ENCODE peak calls at places on chromosomes 16 and 17, in seven cellular contexts. A is IMR-90, Z is OCI-LY7, P is H9, C is GM23338, D is osteoblast, G is fibroblast of lung. N is an unnamed sample. For H4K20me1, the result is how much of the 10 kb centered on the place peaks cover.

GRCh38 chr17:65393514-65393913 is 167.9 kb downstream of the AXIN2 start:
- DNase-seq in P (no peak), Z (no peak), C (no peak), A (no peak), G (no peak), D (no peak), N (no peak)

GRCh38 chr17:83012873-83013778 is 66.3 kb upstream of the METRNL start:
- DNase-seq in G (peak), A (peak), P (no peak), Z (no peak), D (peak), C (no peak), N (no peak)

GRCh38 chr16:979106-979505 is 2.5 kb upstream of the SOX8 start:
- DNase-seq in C (no peak), A (no peak), P (no peak), Z (no peak), G (no peak), D (no peak), N (no peak)

GRCh38 chr17:45346255-45347015 is 29.6 kb upstream of the MAP3K14 start:
- DNase-seq in P (peak), D (peak), Z (no peak), G (peak), C (no peak), A (peak), N (no peak)

GRCh38 chr17:41666336-41666680 is 22.4 kb upstream of the EIF1 start:
- DNase-seq in D (no peak), A (peak), C (peak), P (no peak), G (peak), Z (peak), N (peak)

GRCh38 chr16:14489460-14489859 is 140.6 kb downstream of the PARN start:
- DNase-seq in G (no peak), D (no peak), C (peak), Z (peak), P (peak), A (peak), N (no peak)

GRCh38 chr17:74632597-74632996 is 9.1 kb upstream of the CD300E start:
- DNase-seq in Z (no peak), G (no peak), D (no peak), P (no peak), C (no peak), A (no peak), N (no peak)

GRCh38 chr17:43453331-43453812 is 30.4 kb upstream of the DHX8 start:
- DNase-seq in P (no peak), G (peak), D (peak), C (no peak), Z (no peak), A (no peak), N (no peak)

GRCh38 chr17:18217412-18218015 is 7.9 kb upstream of the LLGL1 start:
- DNase-seq in D (peak), A (peak), G (peak), C (peak), Z (peak), P (peak), N (no peak)

GRCh38 chr17:42677921-42678781 is 1.4 kb upstream of the PLEKHH3 start:
- DNase-seq in P (peak), C (peak), G (peak), Z (peak), A (peak), D (peak), N (peak)

GRCh38 chr16:66344533-66345145 is 21.9 kb upstream of the CDH5 start:
- DNase-seq in Z (peak), A (peak), D (no peak), C (peak), P (no peak), G (peak), N (no peak)

GRCh38 chr17:61401280-61402072 is 1.8 kb downstream of the TBX2 start:
- DNase-seq in D (peak), A (peak), C (no peak), Z (no peak), G (peak), P (peak), N (no peak)

GRCh38 chr17:34989473-34989872 is 9.2 kb downstream of the LIG3 start:
- DNase-seq in A (no peak), Z (no peak), D (no peak), P (no peak), C (no peak), G (no peak), N (no peak)

GRCh38 chr17:79109584-79109983 is 35.0 kb downstream of the ENGASE start:
- DNase-seq in G (no peak), A (no peak), P (peak), Z (no peak), D (no peak), C (peak), N (no peak)

DNA sequence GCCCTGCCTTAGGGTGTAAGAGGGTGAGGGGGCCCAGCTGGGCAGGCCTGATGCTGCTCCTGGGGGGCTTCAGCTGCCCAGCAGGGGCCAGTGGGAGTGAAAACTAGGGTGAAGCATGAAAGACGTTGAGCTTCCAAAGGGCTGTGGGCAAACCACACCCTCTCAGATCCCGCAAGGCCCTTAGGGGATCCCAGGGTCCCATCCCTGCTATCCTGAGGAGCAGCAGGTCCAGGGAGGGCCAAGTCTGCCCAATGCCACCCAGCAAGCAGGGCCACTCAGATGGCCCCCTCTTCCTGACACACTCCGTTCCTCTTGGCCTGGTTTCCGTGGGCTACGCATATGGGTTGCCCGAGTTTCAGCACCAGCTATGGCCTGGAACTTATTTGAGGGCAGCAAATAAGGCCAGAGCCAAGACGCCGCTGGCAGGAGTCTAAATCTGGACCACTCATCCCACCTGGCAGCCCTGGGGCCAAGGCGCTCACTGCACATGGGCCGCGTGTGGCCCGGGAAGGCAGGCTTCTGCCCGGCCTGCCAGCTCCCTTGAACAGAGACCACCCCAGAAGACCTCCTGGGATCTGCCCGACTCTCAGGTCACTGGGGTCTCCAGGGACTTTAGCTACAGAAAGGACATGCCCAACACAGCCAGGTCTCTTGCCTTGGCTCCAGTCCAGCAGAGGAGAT is 4.2 kb downstream of the ATP2A3 start:
- DNase-seq in A (no peak), P (no peak), G (no peak), D (no peak), Z (no peak), C (no peak), N (no peak)
- H4K20me1 ChIP-seq in A (under half), P (under half), G (under half), D (under half), Z (under half), C (under half), N (under half)

GRCh38 chr16:81544261-81544660 is 99.7 kb downstream of the CMIP start:
- DNase-seq in A (no peak), Z (no peak), D (no peak), P (no peak), C (no peak), G (no peak), N (no peak)
- H4K20me1 ChIP-seq in A (under half), Z (under half), D (under half), P (under half), C (half or more), G (under half), N (under half)

GRCh38 chr16:89540557-89540956 is 19.9 kb upstream of the RPL13 start:
- DNase-seq in G (no peak), C (no peak), P (no peak), A (no peak), D (peak), Z (no peak), N (peak)
- H4K20me1 ChIP-seq in G (under half), C (under half), P (under half), A (under half), D (under half), Z (under half), N (under half)

GRCh38 chr16:75236232-75236631 is 15.2 kb downstream of the BCAR1 start:
- DNase-seq in D (peak), G (no peak), A (no peak), P (peak), C (no peak), Z (no peak), N (no peak)
- H4K20me1 ChIP-seq in D (half or more), G (under half), A (half or more), P (under half), C (under half), Z (under half), N (under half)

DNA sequence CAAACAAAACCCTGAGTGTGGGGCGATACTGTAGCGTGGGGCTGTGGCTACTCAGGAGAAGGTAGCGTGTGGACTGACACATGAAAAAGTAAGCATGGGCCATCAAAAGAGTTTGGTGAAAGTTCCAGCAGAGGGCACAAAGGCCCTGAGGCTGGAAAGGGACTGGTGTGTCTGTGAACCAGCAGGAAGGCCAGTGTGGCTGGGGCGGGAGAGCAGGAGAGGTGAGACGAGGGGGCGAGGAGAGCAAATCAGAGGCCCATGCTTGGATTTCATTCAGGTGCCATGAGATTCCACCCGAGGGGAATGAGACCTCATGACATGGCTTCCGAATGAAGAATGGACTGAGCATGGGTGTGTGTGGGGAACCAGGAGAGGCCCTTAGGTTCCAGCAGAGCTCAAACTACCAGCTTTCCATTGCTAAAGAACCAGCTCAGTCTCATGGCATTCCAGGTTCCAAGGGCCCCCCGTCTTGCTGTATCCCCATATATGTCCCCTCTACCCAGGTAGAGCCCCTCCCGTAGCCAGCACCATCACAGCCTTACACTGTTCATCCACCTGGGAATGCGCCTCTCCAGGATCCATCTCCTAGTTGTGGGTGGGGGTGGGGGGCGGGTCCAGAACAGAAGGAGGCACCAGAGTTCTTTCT is 31.1 kb downstream of the TRPV2 start:
- DNase-seq in G (no peak), P (peak), A (no peak), C (peak), Z (no peak), D (peak), N (no peak)
- H4K20me1 ChIP-seq in G (under half), P (under half), A (half or more), C (under half), Z (under half), D (half or more), N (under half)

GRCh38 chr16:18784917-18785623 is 5.1 kb downstream of the RPS15A start:
- DNase-seq in C (no peak), Z (no peak), A (no peak), P (no peak), G (no peak), D (no peak), N (no peak)

GRCh38 chr16:18783430-18784341 is 6.4 kb downstream of the RPS15A start:
- DNase-seq in P (no peak), G (no peak), Z (no peak), D (no peak), C (no peak), A (no peak), N (no peak)

DNA sequence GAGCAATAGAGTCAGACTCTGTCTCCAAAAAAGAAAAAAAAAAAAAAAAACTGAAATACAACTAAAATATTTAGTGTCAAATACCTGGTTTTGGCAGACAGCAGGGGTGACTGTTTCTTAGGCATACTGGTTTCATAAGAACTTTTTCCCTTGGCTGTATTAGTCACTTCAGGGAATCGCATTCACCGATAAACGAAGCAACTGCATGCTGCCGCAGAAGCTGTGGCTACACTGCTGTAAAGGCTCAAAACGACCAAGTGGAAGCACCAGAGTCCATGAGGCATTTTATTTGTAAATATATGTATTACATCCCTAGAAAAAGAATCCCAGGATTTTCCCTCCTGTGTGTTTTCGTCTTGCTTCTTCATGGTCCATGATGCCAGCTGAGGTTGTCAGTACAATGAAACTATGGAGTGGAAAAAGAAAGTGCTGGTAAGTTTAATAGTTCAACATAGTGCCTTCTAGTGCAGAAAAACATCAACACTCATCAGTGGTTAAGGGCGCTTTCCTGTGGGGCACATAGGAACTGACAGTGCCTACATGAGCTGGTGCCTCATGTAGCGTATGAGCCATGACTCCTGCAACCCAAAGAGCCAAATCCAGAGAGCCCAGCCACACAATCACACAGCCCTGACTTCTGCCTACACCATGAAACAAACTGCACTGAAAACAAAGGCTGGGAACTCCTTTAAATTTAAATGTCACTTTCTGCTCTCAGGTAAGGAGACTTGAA is 7.3 kb downstream of the RPS15A start:
- DNase-seq in Z (no peak), A (no peak), P (no peak), D (no peak), C (no peak), G (no peak), N (no peak)
- H4K20me1 ChIP-seq in Z (under half), A (half or more), P (under half), D (half or more), C (half or more), G (under half), N (half or more)

GRCh38 chr16:49498241-49499017 is 124.8 kb downstream of the C16orf78 start:
- DNase-seq in D (no peak), G (no peak), P (no peak), A (no peak), C (no peak), Z (no peak), N (no peak)
- H4K20me1 ChIP-seq in D (under half), G (under half), P (under half), A (under half), C (under half), Z (under half), N (under half)